ENCODE peak calls at places on chromosomes 11 and 22, in six cellular contexts. D, C, X, M, N and K are unnamed samples.

GRCh38 chr11:123430736-123431356 is 777 bp downstream of the GRAMD1B start:
- DNase-seq in D (peak; percentile 69), C (peak; percentile 50), X (peak; percentile 59), M (peak; percentile 47), N (peak; percentile 19), K (peak; percentile 87)

GRCh38 chr11:16001899-16002426 is 354.4 kb downstream of the SOX6 start:
- DNase-seq in D (no peak), C (no peak), X (peak; percentile 94), M (peak; percentile 98), N (no peak), K (no peak)

GRCh38 chr11:133382217-133382746 is 150.0 kb downstream of the OPCML start:
- DNase-seq in D (no peak), C (no peak), X (no peak), M (peak; percentile 0), N (no peak), K (no peak)

GRCh38 chr11:28606930-28607329 is 498.7 kb downstream of the METTL15 start:
- DNase-seq in D (no peak), C (no peak), X (peak; percentile 53), M (peak; percentile 11), N (no peak), K (no peak)

GRCh38 chr11:390175-390574 is 3.8 kb upstream of the PKP3 start:
- DNase-seq in D (no peak), C (no peak), X (no peak), M (no peak), N (peak; percentile 54), K (peak; percentile 51)

GRCh38 chr11:61961570-61962212 is 5.7 kb downstream of the FTH1 start:
- DNase-seq in D (peak; percentile 90), C (peak; percentile 53), X (peak; percentile 91), M (no peak), N (peak; percentile 53), K (peak; percentile 86)

GRCh38 chr11:36213050-36213840 is 76.0 kb downstream of the COMMD9 start:
- DNase-seq in D (no peak), C (no peak), X (no peak), M (no peak), N (no peak), K (no peak)

GRCh38 chr11:128419012-128419767 is 168.2 kb downstream of the ETS1 start:
- DNase-seq in D (no peak), C (no peak), X (no peak), M (no peak), N (no peak), K (no peak)

GRCh38 chr11:48063424-48063978 is 83.1 kb downstream of the PTPRJ start:
- DNase-seq in D (peak; percentile 66), C (no peak), X (peak; percentile 95), M (peak; percentile 98), N (no peak), K (no peak)

GRCh38 chr11:77141034-77141433 is 13.0 kb downstream of the MYO7A start:
- DNase-seq in D (no peak), C (no peak), X (peak; percentile 63), M (peak; percentile 84), N (no peak), K (no peak)

GRCh38 chr22:50613291-50613981 is 12.8 kb downstream of the MAPK8IP2 start:
- DNase-seq in D (no peak), C (peak; percentile 40), X (peak; percentile 25), M (no peak), N (peak; percentile 83), K (peak; percentile 53)

GRCh38 chr22:50610581-50610980 is 10.0 kb downstream of the MAPK8IP2 start:
- DNase-seq in D (no peak), C (no peak), X (no peak), M (no peak), N (no peak), K (no peak)

GRCh38 chr22:50612168-50612714 is 11.6 kb downstream of the MAPK8IP2 start:
- DNase-seq in D (no peak), C (no peak), X (no peak), M (no peak), N (no peak), K (no peak)

GRCh38 chr22:50611341-50612060 is 10.9 kb downstream of the MAPK8IP2 start:
- DNase-seq in D (no peak), C (no peak), X (no peak), M (no peak), N (no peak), K (no peak)

DNA sequence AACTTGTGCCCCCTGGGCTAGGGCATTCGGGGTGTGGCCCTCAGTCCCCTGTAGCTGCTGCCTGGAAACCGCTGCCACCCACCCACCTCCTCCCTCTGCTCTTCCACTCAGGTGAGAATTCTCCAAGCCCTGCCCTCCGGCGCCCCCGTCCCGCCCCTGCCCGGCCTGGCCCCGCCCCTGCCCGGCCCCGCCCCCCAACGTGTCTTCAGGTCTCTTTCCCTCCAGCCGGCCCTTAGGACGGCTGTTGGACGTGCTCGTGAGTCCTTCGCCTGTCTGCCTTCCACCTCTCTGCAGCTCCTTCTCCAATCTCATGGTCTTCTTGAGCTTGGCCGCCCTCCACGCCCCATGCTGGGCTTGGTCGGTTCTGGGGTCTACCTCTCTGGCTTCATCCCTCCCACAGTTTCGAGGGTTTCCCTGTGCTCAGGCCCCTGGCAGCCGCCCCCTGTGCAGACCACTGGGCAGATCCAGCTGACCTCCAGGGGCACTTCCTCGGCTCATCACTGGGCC is 12.2 kb downstream of the MAPK8IP2 start:
- DNase-seq in D (no peak), C (no peak), X (no peak), M (no peak), N (no peak), K (no peak)
- H3K27ac ChIP-seq in D (no peak overlapping the region), C (no peak overlapping the region), X (no peak overlapping the region), M (no peak overlapping the region), N (no peak overlapping the region), K (no peak overlapping the region)

DNA sequence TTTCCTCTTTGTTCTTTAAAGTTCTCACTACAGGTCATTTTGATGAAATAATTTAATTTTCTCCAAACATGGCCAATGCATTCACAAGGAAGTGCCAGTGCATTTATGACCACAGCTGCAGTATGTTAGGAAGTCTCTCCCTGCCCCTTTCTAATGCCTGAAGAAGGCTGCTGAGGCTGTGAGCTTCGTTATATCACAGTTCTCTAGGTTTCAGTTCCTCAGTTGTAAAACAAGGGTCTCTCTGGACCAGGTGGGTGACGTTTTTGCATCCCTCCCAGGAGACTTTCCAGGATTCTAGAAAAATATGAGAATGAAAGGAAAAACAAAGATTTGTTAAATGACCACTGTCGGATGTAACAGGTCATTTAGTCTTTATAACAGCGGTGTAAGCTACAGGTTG is 171.6 kb downstream of the LARGE1 start:
- DNase-seq in D (no peak), C (no peak), X (no peak), M (no peak), N (no peak), K (no peak)
- H3K9me3 ChIP-seq in D (no peaks in the 10 kb centered on the region), C (no peaks in the 10 kb centered on the region), X (no peaks in the 10 kb centered on the region), M (no peaks in the 10 kb centered on the region), N (no peaks in the 10 kb centered on the region), K (no peaks in the 10 kb centered on the region)

GRCh38 chr11:46003647-46004046 is 81.2 kb downstream of the LARGE2 start:
- DNase-seq in D (no peak), C (no peak), X (peak; percentile 74), M (peak; percentile 32), N (no peak), K (no peak)

GRCh38 chr11:46002146-46002545 is 79.7 kb downstream of the LARGE2 start:
- DNase-seq in D (no peak), C (no peak), X (no peak), M (no peak), N (no peak), K (no peak)

GRCh38 chr11:45997599-45997998 is 75.1 kb downstream of the LARGE2 start:
- DNase-seq in D (no peak), C (no peak), X (no peak), M (no peak), N (no peak), K (no peak)

GRCh38 chr11:46006418-46007070 is 84.1 kb downstream of the LARGE2 start:
- DNase-seq in D (no peak), C (no peak), X (peak; percentile 84), M (peak; percentile 64), N (no peak), K (no peak)

GRCh38 chr11:46001427-46002049 is 79.1 kb downstream of the LARGE2 start:
- DNase-seq in D (no peak), C (no peak), X (peak; percentile 65), M (peak; percentile 80), N (no peak), K (no peak)
- H3K4me1 ChIP-seq in D (no peaks in the 10 kb centered on the region), C (peaks cover 11% of the 10 kb centered on the region), X (peaks cover 22% of the 10 kb centered on the region), M (peaks cover 12% of the 10 kb centered on the region), N (no peaks in the 10 kb centered on the region), K (peaks cover 2% of the 10 kb centered on the region)

GRCh38 chr11:101327908-101328307 is 198.3 kb upstream of the PGR start:
- DNase-seq in D (no peak), C (no peak), X (peak; percentile 24), M (no peak), N (no peak), K (no peak)

GRCh38 chr11:101321222-101321621 is 191.6 kb upstream of the PGR start:
- DNase-seq in D (no peak), C (no peak), X (no peak), M (no peak), N (no peak), K (no peak)

GRCh38 chr11:101326141-101326540 is 196.5 kb upstream of the PGR start:
- DNase-seq in D (no peak), C (no peak), X (no peak), M (no peak), N (no peak), K (no peak)

DNA sequence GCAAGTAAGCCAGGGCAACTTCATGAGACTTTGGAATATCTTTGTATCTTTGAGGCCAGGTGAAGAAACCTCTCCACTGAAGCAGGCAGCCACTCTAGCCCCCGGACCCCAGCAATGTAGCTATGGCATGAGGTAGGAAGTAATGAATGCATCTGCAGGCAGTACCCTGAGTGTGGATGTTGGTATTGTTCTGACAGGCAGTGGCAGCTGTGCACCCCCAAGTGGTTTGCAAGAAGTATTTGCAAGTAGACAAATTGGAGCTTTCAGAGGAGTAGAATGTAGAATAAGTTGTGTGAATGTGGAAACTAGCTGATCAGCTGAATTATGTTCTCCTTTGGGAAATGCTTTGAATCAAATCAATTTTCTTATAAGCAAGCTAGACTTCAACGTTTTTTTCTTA is 194.4 kb upstream of the PGR start:
- DNase-seq in D (no peak), C (no peak), X (peak; percentile 8), M (no peak), N (no peak), K (no peak)
- H3K27ac ChIP-seq in D (no peak overlapping the region), C (no peak overlapping the region), X (no peak overlapping the region), M (no peak overlapping the region), N (no peak overlapping the region), K (no peak overlapping the region)